ENCODE peak calls at places on chromosomes 13 and 19, in four cellular contexts. R, I, K and N are unnamed samples.

GRCh38 chr19:28494466-28494865 is 718.5 kb downstream of the UQCRFS1 start:
- DNase-seq in R (no peak), I (no peak), K (peak; percentile 43), N (no peak)

GRCh38 chr19:49997709-49998108 is 27.5 kb downstream of the VRK3 start:
- DNase-seq in R (no peak), I (peak; percentile 11), K (peak; percentile 60), N (peak; percentile 68)

GRCh38 chr19:42078538-42079275 is 2.7 kb downstream of the ZNF574 start:
- DNase-seq in R (no peak), I (no peak), K (no peak), N (no peak)

GRCh38 chr13:50476579-50476978 is 366.9 kb downstream of the DLEU7 start:
- DNase-seq in R (no peak), I (no peak), K (no peak), N (no peak)

GRCh38 chr19:32067686-32068085 is 277.7 kb upstream of the ZNF507 start:
- DNase-seq in R (no peak), I (no peak), K (peak; percentile 80), N (no peak)

GRCh38 chr19:15251010-15251748 is 18.9 kb upstream of the EPHX3 start:
- DNase-seq in R (peak; percentile 85), I (peak; percentile 89), K (no peak), N (no peak)

GRCh38 chr19:50835785-50836542 is 2.6 kb upstream of the KLK15 start:
- DNase-seq in R (peak; percentile 19), I (peak; percentile 44), K (peak; percentile 79), N (peak; percentile 65)

GRCh38 chr13:82878536-82878935 is 1003.7 kb downstream of the SLITRK1 start:
- DNase-seq in R (peak; percentile 25), I (peak; percentile 30), K (no peak), N (no peak)

GRCh38 chr13:59458908-59459579 is 704.7 kb downstream of the DIAPH3 start:
- DNase-seq in R (peak; percentile 86), I (peak; percentile 88), K (peak; percentile 17), N (no peak)

GRCh38 chr19:45216677-45217076 is 28.5 kb downstream of the EXOC3L2 start:
- DNase-seq in R (peak; percentile 9), I (peak; percentile 36), K (no peak), N (no peak)

GRCh38 chr13:20924758-20925394 is 22.3 kb upstream of the XPO4 start:
- DNase-seq in R (peak; percentile 63), I (peak; percentile 75), K (peak; percentile 91), N (peak; percentile 81)

GRCh38 chr13:101474419-101474957 is 22.0 kb downstream of the ITGBL1 start:
- DNase-seq in R (peak; percentile 90), I (peak; percentile 96), K (peak; percentile 80), N (no peak)

GRCh38 chr13:40172878-40173277 is 493.6 kb downstream of the FOXO1 start:
- DNase-seq in R (no peak), I (no peak), K (no peak), N (no peak)

GRCh38 chr19:30162718-30163117 is 209.5 kb upstream of the ZNF536 start:
- DNase-seq in R (no peak), I (no peak), K (no peak), N (no peak)

GRCh38 chr19:17035842-17036424 is 9.3 kb upstream of the CPAMD8 start:
- DNase-seq in R (no peak), I (no peak), K (no peak), N (peak; percentile 22)

GRCh38 chr13:46665243-46665629 is 112.3 kb downstream of the LRCH1 start:
- DNase-seq in R (no peak), I (no peak), K (no peak), N (no peak)

GRCh38 chr19:13669780-13670355 is 94.5 kb upstream of the MRI1 start:
- DNase-seq in R (no peak), I (no peak), K (no peak), N (no peak)

GRCh38 chr19:11814707-11815050 is 606 bp downstream of the ZNF440 start:
- DNase-seq in R (peak; percentile 22), I (peak; percentile 42), K (peak; percentile 37), N (no peak)

GRCh38 chr13:27960362-27961226 is 8.5 kb downstream of the CDX2 start:
- DNase-seq in R (no peak), I (no peak), K (peak; percentile 89), N (no peak)

GRCh38 chr13:91504216-91504615 is 105.8 kb downstream of the GPC5 start:
- DNase-seq in R (no peak), I (no peak), K (no peak), N (no peak)

GRCh38 chr13:64633948-64634347 is 2596.2 kb downstream of the PCDH9 start:
- DNase-seq in R (peak; percentile 46), I (peak; percentile 56), K (no peak), N (no peak)
- H2AFZ ChIP-seq in R (no peak overlapping the region), I (no peak overlapping the region), K (no peak overlapping the region), N (no peak overlapping the region)

DNA sequence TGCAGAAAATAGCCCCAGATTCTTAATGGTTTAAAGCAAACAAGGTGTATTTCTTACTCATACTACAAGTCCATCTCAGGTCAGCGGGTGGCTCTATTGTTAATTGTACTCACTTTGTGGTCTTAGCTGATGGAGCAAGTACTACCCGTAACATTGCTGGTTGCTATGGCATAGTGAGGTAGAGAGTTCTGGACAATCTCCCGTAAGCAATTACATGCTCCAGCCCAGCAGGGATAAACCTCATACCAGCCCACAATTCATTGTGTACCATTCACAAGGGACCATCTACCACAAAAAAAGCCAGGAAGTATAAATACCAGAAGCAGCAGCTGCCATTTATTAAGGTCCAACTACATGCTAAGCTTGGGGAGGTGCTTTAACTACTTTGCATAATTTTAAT is 167.1 kb downstream of the PCDH9 start:
- DNase-seq in R (peak; percentile 41), I (peak; percentile 46), K (no peak), N (no peak)
- H2AFZ ChIP-seq in R (no peak overlapping the region), I (no peak overlapping the region), K (no peak overlapping the region), N (no peak overlapping the region)

GRCh38 chr13:108983273-108983672 is 353.9 kb downstream of the MYO16 start:
- DNase-seq in R (no peak), I (no peak), K (no peak), N (no peak)

GRCh38 chr13:108984251-108984920 is 355.0 kb downstream of the MYO16 start:
- DNase-seq in R (no peak), I (no peak), K (no peak), N (no peak)

GRCh38 chr13:108980237-108980636 is 350.8 kb downstream of the MYO16 start:
- DNase-seq in R (no peak), I (no peak), K (no peak), N (no peak)

GRCh38 chr13:108985166-108985565 is 355.8 kb downstream of the MYO16 start:
- DNase-seq in R (peak; percentile 46), I (peak; percentile 56), K (no peak), N (no peak)

GRCh38 chr13:108981407-108981806 is 352.0 kb downstream of the MYO16 start:
- DNase-seq in R (no peak), I (no peak), K (no peak), N (no peak)
- H2AFZ ChIP-seq in R (no peak overlapping the region), I (no peak overlapping the region), K (no peak overlapping the region), N (no peak overlapping the region)

DNA sequence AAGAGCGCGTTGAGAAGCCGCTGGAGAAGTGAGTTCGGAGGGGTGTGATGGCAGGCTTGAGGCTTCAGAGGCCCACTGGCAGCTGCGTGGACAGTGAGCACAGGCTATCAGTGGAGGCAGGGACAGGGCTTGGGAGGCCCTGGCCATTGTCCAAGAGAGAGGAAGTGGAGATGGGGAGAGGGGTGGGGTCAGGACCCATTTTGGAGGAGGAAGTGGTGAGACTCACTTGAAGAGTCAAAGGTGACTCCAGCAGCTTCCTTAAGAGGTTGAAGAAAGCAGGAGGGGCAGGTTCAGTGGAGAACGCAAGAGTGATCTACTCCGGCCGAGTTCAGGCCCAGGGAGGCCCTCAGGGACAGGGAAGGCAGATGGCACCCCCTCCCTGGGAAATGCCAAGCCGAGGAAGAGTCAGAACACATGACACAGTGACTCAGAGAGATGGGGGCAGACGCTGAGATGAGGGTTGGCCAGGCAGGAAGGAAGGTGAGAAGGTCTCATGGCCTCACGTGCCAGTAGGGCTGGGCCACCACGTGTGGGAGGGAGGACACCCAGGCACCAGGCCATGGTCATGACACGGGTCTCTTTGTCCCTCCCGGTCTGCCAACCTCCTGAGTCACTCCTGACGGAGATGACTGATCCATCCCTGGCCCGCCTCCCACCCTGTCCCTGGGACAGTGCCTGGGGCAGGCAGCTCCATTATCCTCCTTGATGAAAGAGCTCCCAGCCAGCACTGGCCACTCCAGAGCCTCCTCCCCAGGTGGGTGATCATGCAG is 10.1 kb upstream of the CD22 start:
- DNase-seq in R (peak; percentile 15), I (peak; percentile 29), K (no peak), N (no peak)
- H2AFZ ChIP-seq in R (peak overlapping the region; percentile 24), I (peak overlapping the region; percentile 69), K (no peak overlapping the region), N (no peak overlapping the region)

GRCh38 chr13:107906131-107906530 is 309.2 kb downstream of the LIG4 start:
- DNase-seq in R (no peak), I (no peak), K (no peak), N (no peak)
- H2AFZ ChIP-seq in R (no peak overlapping the region), I (no peak overlapping the region), K (no peak overlapping the region), N (no peak overlapping the region)

GRCh38 chr19:35002037-35002535 is 2.0 kb downstream of the GRAMD1A start:
- DNase-seq in R (no peak), I (no peak), K (no peak), N (no peak)
- H2AFZ ChIP-seq in R (no peak overlapping the region), I (no peak overlapping the region), K (no peak overlapping the region), N (no peak overlapping the region)